ENCODE peak calls at places on chromosomes 11 and 22, in seven cellular contexts. P is colonic mucosa; E is stimulated activated CD8-positive, alpha-beta memory T cell treated with anti-CD3 and anti-CD28 coated beads, Interleukin-15, amount 100 ng/mL, for 24 hours; O is activated CD8-positive, alpha-beta T cell treated with anti-CD3 and anti-CD28 coated beads for 36 hours; Y is stimulated activated CD4-positive, alpha-beta T cell treated with anti-CD3 and anti-CD28 coated beads, Interleukin-1b, Interleukin-23, amount 100 ng/mL, for 24 hours; M is NCI-H1930; D is GM03348. Z is an unnamed sample.

GRCh38 chr11:66268953-66269906 is 791 bp downstream of the RAB1B start:
- DNase-seq in M (no peak), O (peak), E (no peak), Y (no peak), D (peak), P (no peak), Z (no peak)

GRCh38 chr22:17638182-17638431 is 450 bp upstream of the BCL2L13 start:
- DNase-seq in M (no peak), D (peak), Y (no peak), P (no peak), O (peak), E (peak), Z (no peak)

GRCh38 chr11:102426570-102426969 is 26.0 kb downstream of the TMEM123 start:
- DNase-seq in E (no peak), O (no peak), D (no peak), P (no peak), M (no peak), Y (no peak), Z (no peak)

GRCh38 chr11:115911656-115912055 is 407.4 kb upstream of the CADM1 start:
- DNase-seq in D (no peak), E (no peak), M (no peak), Y (no peak), P (no peak), O (no peak), Z (no peak)

GRCh38 chr22:17235861-17236260 is 16.6 kb upstream of the ADA2 start:
- DNase-seq in E (no peak), O (no peak), M (no peak), Y (no peak), D (no peak), P (no peak), Z (no peak)

GRCh38 chr11:65078151-65078550 is 5.7 kb downstream of the CDCA5 start:
- DNase-seq in M (no peak), Y (peak), E (peak), O (peak), P (peak), D (peak), Z (peak)

GRCh38 chr22:47307326-47307725 is 544.9 kb downstream of the TBC1D22A start:
- DNase-seq in O (no peak), D (peak), M (no peak), E (no peak), P (no peak), Y (no peak), Z (no peak)

GRCh38 chr22:45832959-45833580 is 143.9 kb downstream of the WNT7B start:
- DNase-seq in M (no peak), P (no peak), Y (no peak), O (no peak), E (no peak), D (no peak), Z (no peak)

GRCh38 chr11:4751201-4751600 is 18.5 kb downstream of the OR51F1 start:
- DNase-seq in P (no peak), O (no peak), D (no peak), M (no peak), Y (no peak), E (no peak), Z (no peak)